ENCODE peak calls at places on chromosomes 2 and 18, in nine cellular contexts. C, Q, H, I, N, K, S, M and V are unnamed samples.
A peak's percentile ranks its signal among the peaks of the same experiment; 100 is the strongest.

GRCh38 chr18:712401-713134 is at the start of gene ENOSF1:
- DNase-seq in C (peak; percentile 93), Q (peak; percentile 92), H (peak; percentile 93), I (peak; percentile 79), N (peak; percentile 90), K (peak; percentile 88), S (peak; percentile 86), M (peak; percentile 84), V (peak; percentile 90)

GRCh38 chr2:174546519-174547506 is 50.8 kb downstream of the WIPF1 start:
- DNase-seq in C (no peak), Q (peak; percentile 47), H (no peak), I (no peak), N (no peak), K (peak; percentile 56), S (no peak), M (peak; percentile 17), V (peak; percentile 82)

GRCh38 chr2:137944714-137945113 is 19.6 kb upstream of the HNMT start:
- DNase-seq in C (no peak), Q (no peak), H (no peak), I (no peak), N (no peak), K (no peak), S (no peak), M (no peak), V (no peak)

GRCh38 chr2:150351922-150352321 is 135.5 kb downstream of the RND3 start:
- DNase-seq in C (no peak), Q (no peak), H (no peak), I (no peak), N (no peak), K (no peak), S (no peak), M (no peak), V (no peak)

GRCh38 chr2:197915548-197916265 is 111.3 kb downstream of the PLCL1 start:
- DNase-seq in C (no peak), Q (no peak), H (no peak), I (no peak), N (no peak), K (peak; percentile 79), S (no peak), M (no peak), V (no peak)

GRCh38 chr18:36454848-36455458 is 157.4 kb downstream of the FHOD3 start:
- DNase-seq in C (no peak), Q (no peak), H (no peak), I (no peak), N (no peak), K (no peak), S (no peak), M (no peak), V (no peak)

GRCh38 chr2:10254373-10255188 is 48.1 kb upstream of the HPCAL1 start:
- DNase-seq in C (peak; percentile 33), Q (peak; percentile 68), H (no peak), I (no peak), N (no peak), K (no peak), S (no peak), M (no peak), V (no peak)

GRCh38 chr18:24741961-24742738 is 281.7 kb downstream of the HRH4 start:
- DNase-seq in C (no peak), Q (no peak), H (no peak), I (no peak), N (no peak), K (no peak), S (no peak), M (no peak), V (no peak)

GRCh38 chr2:204401114-204401513 is 144.2 kb upstream of the PARD3B start:
- DNase-seq in C (no peak), Q (no peak), H (no peak), I (no peak), N (no peak), K (no peak), S (no peak), M (no peak), V (no peak)

GRCh38 chr2:38863061-38863695 is 12.6 kb downstream of the DHX57 start:
- DNase-seq in C (no peak), Q (no peak), H (no peak), I (no peak), N (no peak), K (no peak), S (no peak), M (peak; percentile 2), V (no peak)

GRCh38 chr2:48968011-48968410 is 186.3 kb downstream of the FSHR start:
- DNase-seq in C (no peak), Q (no peak), H (no peak), I (no peak), N (no peak), K (no peak), S (no peak), M (no peak), V (no peak)

GRCh38 chr18:56831988-56832387 is 180.8 kb downstream of the WDR7 start:
- DNase-seq in C (no peak), Q (no peak), H (no peak), I (no peak), N (no peak), K (no peak), S (no peak), M (no peak), V (peak; percentile 30)

GRCh38 chr2:54483426-54483825 is 27.3 kb downstream of the SPTBN1 start:
- DNase-seq in C (no peak), Q (no peak), H (no peak), I (no peak), N (no peak), K (no peak), S (no peak), M (peak; percentile 40), V (no peak)

GRCh38 chr2:234341332-234341985 is 155.4 kb downstream of the ARL4C start:
- DNase-seq in C (no peak), Q (no peak), H (no peak), I (no peak), N (no peak), K (no peak), S (no peak), M (no peak), V (peak; percentile 25)

GRCh38 chr2:128573531-128573930 is 254.9 kb upstream of the HS6ST1 start:
- DNase-seq in C (peak; percentile 41), Q (no peak), H (no peak), I (peak; percentile 4), N (peak; percentile 10), K (no peak), S (no peak), M (no peak), V (no peak)

GRCh38 chr18:13712400-13713131 is 13.8 kb downstream of the FAM210A start:
- DNase-seq in C (no peak), Q (no peak), H (no peak), I (no peak), N (no peak), K (no peak), S (no peak), M (peak; percentile 6), V (peak; percentile 72)

GRCh38 chr18:23933407-23933806 is 81.1 kb upstream of the TTC39C start:
- DNase-seq in C (no peak), Q (no peak), H (no peak), I (no peak), N (no peak), K (no peak), S (no peak), M (peak; percentile 17), V (no peak)

GRCh38 chr18:74840492-74841167 is 243.0 kb downstream of the ZNF407 start:
- DNase-seq in C (no peak), Q (no peak), H (no peak), I (no peak), N (no peak), K (no peak), S (no peak), M (peak; percentile 58), V (no peak)

GRCh38 chr2:233100192-233100998 is 40.3 kb downstream of the INPP5D start:
- DNase-seq in C (no peak), Q (no peak), H (peak; percentile 56), I (no peak), N (no peak), K (no peak), S (no peak), M (no peak), V (no peak)

GRCh38 chr2:236568068-236568921 is 1.3 kb upstream of the ACKR3 start:
- DNase-seq in C (peak; percentile 80), Q (peak; percentile 38), H (peak; percentile 39), I (no peak), N (peak; percentile 44), K (no peak), S (no peak), M (peak; percentile 67), V (peak; percentile 51)

GRCh38 chr2:174522553-174522952 is 35.7 kb upstream of the GPR155 start:
- DNase-seq in C (no peak), Q (peak; percentile 34), H (no peak), I (no peak), N (no peak), K (peak; percentile 41), S (no peak), M (peak; percentile 14), V (peak; percentile 21)

GRCh38 chr2:229235136-229235914 is 35.8 kb downstream of the PID1 start:
- DNase-seq in C (peak; percentile 72), Q (no peak), H (no peak), I (no peak), N (peak; percentile 24), K (no peak), S (no peak), M (no peak), V (peak; percentile 46)

GRCh38 chr2:88556026-88556425 is 71.2 kb downstream of the EIF2AK3 start:
- DNase-seq in C (no peak), Q (no peak), H (no peak), I (no peak), N (no peak), K (no peak), S (no peak), M (peak; percentile 26), V (no peak)

GRCh38 chr2:176130153-176130916 is 830 bp downstream of the HOXD8 start:
- DNase-seq in C (peak; percentile 86), Q (peak; percentile 80), H (peak; percentile 56), I (no peak), N (no peak), K (no peak), S (no peak), M (peak; percentile 82), V (peak; percentile 67)
- TF ChIP-seq POLR2AphosphoS5 in C (peak; percentile 62), Q (no peak), H (peak; percentile 18), I (peak; percentile 18), N (no peak), K (no peak), S (no peak), M (peak; percentile 63), V (no peak)

GRCh38 chr2:186887107-186888090 is 38.4 kb upstream of the ZSWIM2 start:
- DNase-seq in C (peak; percentile 87), Q (no peak), H (no peak), I (peak; percentile 18), N (peak; percentile 27), K (no peak), S (no peak), M (peak; percentile 41), V (no peak)
- TF ChIP-seq POLR2AphosphoS5 in C (peak; percentile 38), Q (no peak), H (no peak), I (no peak), N (no peak), K (no peak), S (no peak), M (no peak), V (no peak)

GRCh38 chr18:44592639-44593038 is 88.0 kb upstream of the SETBP1 start:
- DNase-seq in C (no peak), Q (no peak), H (no peak), I (no peak), N (no peak), K (no peak), S (no peak), M (no peak), V (no peak)
- TF ChIP-seq POLR2AphosphoS5 in C (no peak), Q (no peak), H (peak; percentile 10), I (no peak), N (no peak), K (no peak), S (peak; percentile 50), M (no peak), V (no peak)

GRCh38 chr18:70419526-70419925 is 130.7 kb downstream of the SOCS6 start:
- DNase-seq in C (no peak), Q (no peak), H (no peak), I (no peak), N (no peak), K (no peak), S (no peak), M (no peak), V (no peak)
- TF ChIP-seq POLR2AphosphoS5 in C (no peak), Q (no peak), H (no peak), I (no peak), N (no peak), K (no peak), S (no peak), M (no peak), V (no peak)